ENCODE peak calls at places on chromosomes 11 and 22, in four cellular contexts. One of them, this sample, is unnamed.

GRCh38 chr11:121648306-121648705 is 195.5 kb upstream of the SORL1-AS1 start:
- DNase-seq in PC-3: no peak
- DNase-seq in GM23248: no peak
- DNase-seq in MM.1S: no peak
- DNase-seq in this sample: no peak

GRCh38 chr11:21405403-21405802 is 736.0 kb downstream of the NELL1 start:
- DNase-seq in MM.1S: no peak
- DNase-seq in PC-3: no peak
- DNase-seq in GM23248: no peak
- DNase-seq in this sample: no peak

GRCh38 chr11:14826580-14826979 is 65.5 kb downstream of the CYP2R1 start:
- DNase-seq in GM23248: no peak
- DNase-seq in PC-3: no peak
- DNase-seq in MM.1S: no peak
- DNase-seq in this sample: no peak

GRCh38 chr11:72038491-72038890 is 39.8 kb downstream of the IL18BP start:
- DNase-seq in PC-3: peak
- DNase-seq in GM23248: peak
- DNase-seq in MM.1S: no peak
- DNase-seq in this sample: no peak

GRCh38 chr11:35632301-35632700 is 14.0 kb downstream of the FJX1 start:
- DNase-seq in PC-3: no peak
- DNase-seq in GM23248: peak
- DNase-seq in MM.1S: no peak
- DNase-seq in this sample: no peak

GRCh38 chr22:21961886-21962654 is 9.4 kb upstream of the PPM1F start:
- DNase-seq in GM23248: peak
- DNase-seq in MM.1S: no peak
- DNase-seq in PC-3: peak
- DNase-seq in this sample: no peak

GRCh38 chr22:23684051-23684450 is 6.8 kb upstream of the RGL4 start:
- DNase-seq in PC-3: no peak
- DNase-seq in MM.1S: no peak
- DNase-seq in GM23248: no peak
- DNase-seq in this sample: no peak

GRCh38 chr11:124893781-124894401 is 3.8 kb downstream of the ROBO4 start:
- DNase-seq in PC-3: no peak
- DNase-seq in MM.1S: no peak
- DNase-seq in GM23248: no peak
- DNase-seq in this sample: no peak

GRCh38 chr11:77724639-77725038 is 87.0 kb upstream of the CLNS1A start:
- DNase-seq in MM.1S: no peak
- DNase-seq in GM23248: no peak
- DNase-seq in PC-3: no peak
- DNase-seq in this sample: no peak

GRCh38 chr11:102762414-102762813 is 18.0 kb downstream of the MMP10 start:
- DNase-seq in GM23248: peak
- DNase-seq in MM.1S: no peak
- DNase-seq in PC-3: peak
- DNase-seq in this sample: no peak

GRCh38 chr22:20432244-20432686 is 5.4 kb downstream of the SCARF2 start:
- DNase-seq in GM23248: no peak
- DNase-seq in PC-3: no peak
- DNase-seq in MM.1S: no peak
- DNase-seq in this sample: no peak

GRCh38 chr22:19958083-19959042 is 16.7 kb upstream of the TXNRD2 start:
- DNase-seq in PC-3: no peak
- DNase-seq in MM.1S: no peak
- DNase-seq in GM23248: peak
- DNase-seq in this sample: no peak

GRCh38 chr11:77198440-77198849 is 70.4 kb downstream of the MYO7A start:
- DNase-seq in PC-3: peak
- DNase-seq in MM.1S: no peak
- DNase-seq in GM23248: no peak
- DNase-seq in this sample: peak

GRCh38 chr11:108647701-108648527 is 17.0 kb upstream of the DDX10 start:
- DNase-seq in GM23248: peak
- DNase-seq in MM.1S: peak
- DNase-seq in PC-3: peak
- DNase-seq in this sample: peak

GRCh38 chr11:27409060-27409459 is 46.0 kb upstream of the CCDC34 start:
- DNase-seq in GM23248: no peak
- DNase-seq in PC-3: no peak
- DNase-seq in MM.1S: no peak
- DNase-seq in this sample: no peak

GRCh38 chr11:9839550-9839949 is 175.7 kb downstream of the SWAP70 start:
- DNase-seq in PC-3: no peak
- DNase-seq in GM23248: no peak
- DNase-seq in MM.1S: no peak
- DNase-seq in this sample: no peak

GRCh38 chr22:24325105-24325757 is 54.6 kb downstream of the SPECC1L start:
- DNase-seq in MM.1S: peak
- DNase-seq in GM23248: peak
- DNase-seq in PC-3: peak
- DNase-seq in this sample: peak

GRCh38 chr22:18998998-18999397 is 62.9 kb upstream of the PRODH start:
- DNase-seq in PC-3: no peak
- DNase-seq in MM.1S: no peak
- DNase-seq in GM23248: peak
- DNase-seq in this sample: peak

GRCh38 chr11:120746836-120747609 is 235.5 kb downstream of the GRIK4 start:
- DNase-seq in GM23248: no peak
- DNase-seq in PC-3: peak
- DNase-seq in MM.1S: no peak
- DNase-seq in this sample: no peak

GRCh38 chr22:23072911-23073491 is 2.7 kb downstream of the GNAZ start:
- DNase-seq in PC-3: no peak
- DNase-seq in GM23248: no peak
- DNase-seq in MM.1S: no peak
- DNase-seq in this sample: no peak

GRCh38 chr11:121206810-121207209 is 85.8 kb upstream of the SC5D start:
- DNase-seq in MM.1S: no peak
- DNase-seq in GM23248: no peak
- DNase-seq in PC-3: peak
- DNase-seq in this sample: no peak

GRCh38 chr11:75428989-75429640 is 3.9 kb downstream of the KLHL35 start:
- DNase-seq in MM.1S: no peak
- DNase-seq in PC-3: no peak
- DNase-seq in GM23248: no peak
- DNase-seq in this sample: no peak

GRCh38 chr11:102709211-102709980 is 3.8 kb upstream of the MMP27 start:
- DNase-seq in GM23248: peak
- DNase-seq in PC-3: no peak
- DNase-seq in MM.1S: no peak
- DNase-seq in this sample: no peak

GRCh38 chr11:34198523-34198922 is 93.1 kb downstream of the NAT10 start:
- DNase-seq in MM.1S: peak
- DNase-seq in GM23248: peak
- DNase-seq in PC-3: no peak
- DNase-seq in this sample: no peak

GRCh38 chr11:469684-470667 is 19.9 kb downstream of the PTDSS2 start:
- DNase-seq in PC-3: peak
- DNase-seq in GM23248: peak
- DNase-seq in MM.1S: no peak
- DNase-seq in this sample: no peak
- H2AFZ ChIP-seq in PC-3: peak
- H2AFZ ChIP-seq in GM23248: peak
- H2AFZ ChIP-seq in MM.1S: no peak
- H2AFZ ChIP-seq in this sample: no peak

DNA sequence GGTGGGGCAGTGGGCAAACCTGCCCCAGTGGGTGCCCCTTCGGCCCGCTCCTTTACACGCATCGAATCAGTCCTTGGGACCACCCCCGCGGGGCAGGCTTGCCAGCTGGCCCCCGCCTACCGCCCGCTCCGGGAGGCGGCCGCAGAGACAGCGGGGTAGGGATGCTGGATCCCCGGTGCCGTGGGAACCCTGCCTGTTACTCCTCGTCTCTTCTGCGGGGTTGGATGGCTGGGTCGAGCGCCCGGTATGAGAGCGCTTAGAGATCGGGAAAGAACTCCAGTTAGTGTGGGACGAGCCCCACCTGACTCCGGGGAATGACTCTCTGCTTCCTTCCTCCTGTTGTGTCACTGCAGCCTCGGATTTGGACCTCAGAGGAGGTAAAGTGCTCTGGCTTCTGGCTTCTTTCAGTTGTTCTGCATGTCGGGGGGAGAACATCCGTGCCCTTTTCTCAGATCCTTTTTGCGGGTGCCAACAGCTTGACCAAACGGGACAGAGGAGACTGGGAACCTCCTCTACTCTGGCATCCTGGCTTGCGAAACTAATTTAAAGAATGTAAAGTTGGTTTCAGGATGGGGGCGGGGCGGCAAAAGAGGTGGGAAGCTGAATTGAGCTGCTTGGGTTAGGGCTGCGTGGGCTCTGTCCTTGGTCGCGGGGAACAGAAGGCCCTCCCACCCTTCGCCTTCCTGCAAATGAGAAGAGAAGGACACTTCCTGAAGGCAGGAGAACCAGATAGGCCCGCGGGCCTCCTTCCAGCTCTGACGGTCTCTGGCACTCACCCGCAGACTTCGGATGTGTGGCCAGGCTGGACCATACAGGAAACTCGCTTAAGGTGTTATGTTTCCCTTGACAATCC is 915 bp downstream of the LAYN start:
- DNase-seq in GM23248: peak
- DNase-seq in PC-3: no peak
- DNase-seq in MM.1S: no peak
- DNase-seq in this sample: no peak
- TF ChIP-seq EZH2phosphoT487 in GM23248: no peak
- TF ChIP-seq EZH2phosphoT487 in PC-3: no peak
- TF ChIP-seq EZH2phosphoT487 in MM.1S: no peak
- TF ChIP-seq EZH2phosphoT487 in this sample: no peak

GRCh38 chr11:118774032-118774431 is 16.9 kb downstream of the DDX6 start:
- DNase-seq in GM23248: no peak
- DNase-seq in PC-3: no peak
- DNase-seq in MM.1S: no peak
- DNase-seq in this sample: no peak

GRCh38 chr11:118783724-118784495 is 7.1 kb downstream of the DDX6 start:
- DNase-seq in PC-3: no peak
- DNase-seq in GM23248: no peak
- DNase-seq in MM.1S: no peak
- DNase-seq in this sample: no peak

GRCh38 chr11:118778898-118779297 is 12.1 kb downstream of the DDX6 start:
- DNase-seq in MM.1S: no peak
- DNase-seq in GM23248: no peak
- DNase-seq in PC-3: no peak
- DNase-seq in this sample: no peak
- H2AFZ ChIP-seq in MM.1S: no peak
- H2AFZ ChIP-seq in GM23248: no peak
- H2AFZ ChIP-seq in PC-3: no peak
- H2AFZ ChIP-seq in this sample: no peak

DNA sequence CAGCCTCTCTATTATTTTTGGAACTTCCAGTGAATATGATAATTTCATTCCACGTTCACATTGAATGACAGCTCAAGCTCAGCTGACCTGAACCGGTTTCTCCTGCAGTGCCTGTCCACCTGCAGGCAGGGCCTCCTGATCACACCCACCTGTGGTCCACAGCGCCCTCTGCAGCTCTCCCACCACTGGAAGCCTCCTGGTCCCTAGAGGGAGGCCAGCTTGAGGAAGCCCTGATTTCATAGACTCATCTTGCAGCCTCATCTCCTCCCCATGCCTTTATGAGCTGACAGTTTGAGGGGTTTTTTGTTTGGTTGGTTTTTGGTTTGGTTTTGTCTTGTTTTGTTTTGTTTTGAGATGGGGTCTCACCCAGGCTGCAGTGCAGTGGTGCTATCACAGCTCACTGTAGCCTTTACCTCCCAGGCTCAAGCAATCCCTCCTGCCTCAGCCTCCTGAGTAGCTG is 29.9 kb upstream of the MALAT1 start:
- DNase-seq in MM.1S: peak
- DNase-seq in PC-3: peak
- DNase-seq in GM23248: peak
- DNase-seq in this sample: peak
- TF ChIP-seq EZH2phosphoT487 in MM.1S: no peak
- TF ChIP-seq EZH2phosphoT487 in PC-3: no peak
- TF ChIP-seq EZH2phosphoT487 in GM23248: no peak
- TF ChIP-seq EZH2phosphoT487 in this sample: no peak

DNA sequence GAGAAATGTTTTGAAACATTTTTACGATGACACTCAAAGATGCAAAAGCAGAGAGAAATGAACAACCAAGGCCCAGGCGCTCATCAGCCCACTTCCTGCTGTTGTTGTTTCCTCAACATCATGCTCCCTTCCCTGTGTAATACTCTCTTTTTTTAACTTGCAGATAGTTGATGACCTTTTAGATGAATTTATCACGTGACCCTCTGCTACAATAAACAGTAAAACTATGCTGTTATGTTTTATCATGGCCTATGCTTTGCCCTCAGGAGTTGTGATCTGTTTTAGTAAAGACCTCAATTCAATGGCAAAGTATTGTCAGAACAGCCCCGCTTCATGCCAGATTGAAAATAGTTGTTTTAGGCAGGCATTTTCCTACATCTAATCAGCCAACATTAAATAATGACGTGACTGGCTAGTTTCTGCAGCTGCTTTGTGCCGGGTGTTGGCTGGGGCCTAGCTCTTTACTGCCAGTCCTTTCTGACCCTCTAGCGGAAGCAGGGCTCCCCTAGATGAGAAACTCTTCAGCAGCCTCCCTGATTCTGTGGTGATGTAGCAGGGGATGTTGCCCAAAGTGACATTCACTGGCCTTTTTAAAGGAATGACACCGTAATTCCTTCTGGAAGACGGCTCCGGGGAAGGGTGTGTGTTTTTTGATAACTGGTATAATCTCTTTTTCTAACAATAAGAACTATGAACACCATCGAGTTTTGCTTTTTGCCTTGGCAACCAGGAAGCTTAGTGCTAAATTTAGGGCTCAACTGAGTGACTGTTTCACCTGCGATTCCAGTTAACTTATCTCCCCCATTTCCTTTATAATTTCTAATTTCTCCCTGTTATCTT is 40.0 kb downstream of the ADAMTS15 start:
- DNase-seq in PC-3: no peak
- DNase-seq in MM.1S: no peak
- DNase-seq in GM23248: no peak
- DNase-seq in this sample: no peak
- H2AFZ ChIP-seq in PC-3: no peak
- H2AFZ ChIP-seq in MM.1S: no peak
- H2AFZ ChIP-seq in GM23248: peak
- H2AFZ ChIP-seq in this sample: no peak

This sample was measured in OCI-LY7.